ENCODE peak calls at places on chromosomes 4 and X, in four cellular contexts. V is NCI-H1436 treated with DMSO at 0.1 percent for 48 hours; L is thyroid gland; G is activated CD4-positive, alpha-beta memory T cell treated with anti-CD3 and anti-CD28 coated beads, Interleukin-2, amount 10 ng/mL, durations not matched to agents 7 days and 5 days. Y is an unnamed sample.

GRCh38 chr4:140884431-140885058 is 128.4 kb upstream of the TBC1D9 start:
- DNase-seq in G (peak; percentile 30), V (no peak), L (peak; percentile 58), Y (no peak)

GRCh38 chrX:24081661-24082154 is 27.0 kb downstream of the EIF2S3 start:
- DNase-seq in L (peak; percentile 44), G (peak; percentile 63), V (no peak), Y (peak; percentile 40)

GRCh38 chr4:24630937-24631336 is 46.6 kb upstream of the DHX15 start:
- DNase-seq in L (no peak), V (no peak), G (no peak), Y (no peak)

GRCh38 chrX:155027509-155028066 is 944 bp downstream of the FUNDC2 start:
- DNase-seq in G (no peak), L (peak; percentile 5), V (no peak), Y (no peak)

GRCh38 chrX:153969125-153969903 is 2.3 kb downstream of the HCFC1 start:
- DNase-seq in V (no peak), G (no peak), L (no peak), Y (no peak)

GRCh38 chr4:77582151-77582550 is 23.5 kb upstream of the CXCL13 start:
- DNase-seq in G (no peak), L (no peak), V (no peak), Y (no peak)

GRCh38 chrX:84161641-84162040 is 26.4 kb downstream of the RPS6KA6 start:
- DNase-seq in L (no peak), G (no peak), V (no peak), Y (no peak)

GRCh38 chr4:3526456-3526855 is 5.8 kb downstream of the LRPAP1 start:
- DNase-seq in G (no peak), L (no peak), V (no peak), Y (no peak)

GRCh38 chr4:185589067-185589844 is 53.9 kb upstream of the PDLIM3 start:
- DNase-seq in G (no peak), V (no peak), L (no peak), Y (no peak)

GRCh38 chrX:70087857-70088256 is 25.6 kb downstream of the OTUD6A start:
- DNase-seq in V (no peak), G (no peak), L (peak; percentile 4), Y (no peak)

GRCh38 chrX:131288738-131289511 is at the start of gene IGSF1:
- DNase-seq in L (peak; percentile 77), G (no peak), V (no peak), Y (no peak)

GRCh38 chrX:63128509-63128908 is 222.6 kb downstream of the SPIN4 start:
- DNase-seq in V (no peak), L (no peak), G (no peak), Y (no peak)